ENCODE peak calls at places on chromosomes 13 and 19, in six cellular contexts. One of them, this sample, is unnamed.

GRCh38 chr13:74452176-74452575 is 318.0 kb upstream of the KLF12 start:
- DNase-seq in CD8-positive, alpha-beta T cell: no peak
- DNase-seq in dorsolateral prefrontal cortex: no peak
- DNase-seq in psoas muscle: no peak
- DNase-seq in fibroblast of the aortic adventitia: peak
- DNase-seq in AG04450: no peak
- DNase-seq in this sample: no peak

GRCh38 chr19:13027031-13027430 is 31.8 kb downstream of the NFIX start:
- DNase-seq in CD8-positive, alpha-beta T cell: no peak
- DNase-seq in dorsolateral prefrontal cortex: no peak
- DNase-seq in psoas muscle: no peak
- DNase-seq in fibroblast of the aortic adventitia: no peak
- DNase-seq in AG04450: no peak
- DNase-seq in this sample: no peak

GRCh38 chr19:6489278-6490061 is 7.9 kb upstream of the DENND1C start:
- DNase-seq in CD8-positive, alpha-beta T cell: no peak
- DNase-seq in dorsolateral prefrontal cortex: no peak
- DNase-seq in psoas muscle: no peak
- DNase-seq in fibroblast of the aortic adventitia: no peak
- DNase-seq in AG04450: no peak
- DNase-seq in this sample: peak

GRCh38 chr13:66322193-66322592 is 907.9 kb downstream of the PCDH9 start:
- DNase-seq in CD8-positive, alpha-beta T cell: no peak
- DNase-seq in dorsolateral prefrontal cortex: no peak
- DNase-seq in psoas muscle: no peak
- DNase-seq in fibroblast of the aortic adventitia: no peak
- DNase-seq in AG04450: no peak
- DNase-seq in this sample: no peak

GRCh38 chr19:39969266-39969665 is 1.7 kb upstream of the PSMC4 start:
- DNase-seq in CD8-positive, alpha-beta T cell: no peak
- DNase-seq in dorsolateral prefrontal cortex: no peak
- DNase-seq in psoas muscle: no peak
- DNase-seq in fibroblast of the aortic adventitia: no peak
- DNase-seq in AG04450: no peak
- DNase-seq in this sample: no peak

GRCh38 chr19:23698711-23699520 is 11.9 kb upstream of the ZNF675 start:
- DNase-seq in CD8-positive, alpha-beta T cell: no peak
- DNase-seq in dorsolateral prefrontal cortex: no peak
- DNase-seq in psoas muscle: no peak
- DNase-seq in fibroblast of the aortic adventitia: no peak
- DNase-seq in AG04450: no peak
- DNase-seq in this sample: no peak

GRCh38 chr19:6272411-6272791 is 7.4 kb downstream of the MLLT1 start:
- DNase-seq in CD8-positive, alpha-beta T cell: no peak
- DNase-seq in dorsolateral prefrontal cortex: no peak
- DNase-seq in psoas muscle: no peak
- DNase-seq in fibroblast of the aortic adventitia: no peak
- DNase-seq in AG04450: no peak
- DNase-seq in this sample: no peak

GRCh38 chr13:101289764-101290163 is 126.5 kb downstream of the NALCN start:
- DNase-seq in CD8-positive, alpha-beta T cell: no peak
- DNase-seq in dorsolateral prefrontal cortex: peak
- DNase-seq in psoas muscle: no peak
- DNase-seq in fibroblast of the aortic adventitia: peak
- DNase-seq in AG04450: peak
- DNase-seq in this sample: no peak

GRCh38 chr19:39341122-39341719 is 1.0 kb upstream of the SAMD4B start:
- DNase-seq in CD8-positive, alpha-beta T cell: no peak
- DNase-seq in dorsolateral prefrontal cortex: no peak
- DNase-seq in psoas muscle: no peak
- DNase-seq in fibroblast of the aortic adventitia: no peak
- DNase-seq in AG04450: no peak
- DNase-seq in this sample: peak

GRCh38 chr19:20858861-20859260 is 64.2 kb upstream of the ZNF85 start:
- DNase-seq in CD8-positive, alpha-beta T cell: no peak
- DNase-seq in dorsolateral prefrontal cortex: no peak
- DNase-seq in psoas muscle: no peak
- DNase-seq in fibroblast of the aortic adventitia: no peak
- DNase-seq in AG04450: no peak
- DNase-seq in this sample: no peak

GRCh38 chr19:36051236-36051635 is 2.8 kb downstream of the THAP8 start:
- DNase-seq in CD8-positive, alpha-beta T cell: no peak
- DNase-seq in dorsolateral prefrontal cortex: no peak
- DNase-seq in psoas muscle: no peak
- DNase-seq in fibroblast of the aortic adventitia: no peak
- DNase-seq in AG04450: no peak
- DNase-seq in this sample: no peak

GRCh38 chr13:48497669-48498068 is 35.2 kb downstream of the RCBTB2 start:
- DNase-seq in CD8-positive, alpha-beta T cell: no peak
- DNase-seq in dorsolateral prefrontal cortex: no peak
- DNase-seq in psoas muscle: no peak
- DNase-seq in fibroblast of the aortic adventitia: no peak
- DNase-seq in AG04450: no peak
- DNase-seq in this sample: no peak

GRCh38 chr13:46796515-46797467 is at the start of gene ESD:
- DNase-seq in CD8-positive, alpha-beta T cell: peak
- DNase-seq in dorsolateral prefrontal cortex: peak
- DNase-seq in psoas muscle: peak
- DNase-seq in fibroblast of the aortic adventitia: peak
- DNase-seq in AG04450: peak
- DNase-seq in this sample: peak

GRCh38 chr13:99980201-99981114 is 1.1 kb upstream of the ZIC2 start:
- DNase-seq in CD8-positive, alpha-beta T cell: peak
- DNase-seq in dorsolateral prefrontal cortex: no peak
- DNase-seq in psoas muscle: peak
- DNase-seq in fibroblast of the aortic adventitia: peak
- DNase-seq in AG04450: no peak
- DNase-seq in this sample: peak

GRCh38 chr13:42969558-42970172 is 22.4 kb downstream of the EPSTI1 start:
- DNase-seq in CD8-positive, alpha-beta T cell: peak
- DNase-seq in dorsolateral prefrontal cortex: peak
- DNase-seq in psoas muscle: peak
- DNase-seq in fibroblast of the aortic adventitia: peak
- DNase-seq in AG04450: no peak
- DNase-seq in this sample: peak

GRCh38 chr13:88817560-88817959 is 1146.4 kb downstream of the SLITRK5 start:
- DNase-seq in CD8-positive, alpha-beta T cell: no peak
- DNase-seq in dorsolateral prefrontal cortex: no peak
- DNase-seq in psoas muscle: no peak
- DNase-seq in fibroblast of the aortic adventitia: no peak
- DNase-seq in AG04450: no peak
- DNase-seq in this sample: no peak

GRCh38 chr19:9847087-9847671 is 12.1 kb downstream of the PIN1 start:
- DNase-seq in CD8-positive, alpha-beta T cell: peak
- DNase-seq in dorsolateral prefrontal cortex: peak
- DNase-seq in psoas muscle: peak
- DNase-seq in fibroblast of the aortic adventitia: peak
- DNase-seq in AG04450: peak
- DNase-seq in this sample: no peak

GRCh38 chr13:52995946-52996345 is 32.7 kb upstream of the OLFM4 start:
- DNase-seq in CD8-positive, alpha-beta T cell: no peak
- DNase-seq in dorsolateral prefrontal cortex: no peak
- DNase-seq in psoas muscle: no peak
- DNase-seq in fibroblast of the aortic adventitia: no peak
- DNase-seq in AG04450: no peak
- DNase-seq in this sample: no peak

GRCh38 chr19:6580313-6580712 is 10.6 kb downstream of the CD70 start:
- DNase-seq in CD8-positive, alpha-beta T cell: no peak
- DNase-seq in dorsolateral prefrontal cortex: no peak
- DNase-seq in psoas muscle: no peak
- DNase-seq in fibroblast of the aortic adventitia: peak
- DNase-seq in AG04450: no peak
- DNase-seq in this sample: no peak

GRCh38 chr19:55285225-55285890 is 1.6 kb downstream of the BRSK1 start:
- DNase-seq in CD8-positive, alpha-beta T cell: no peak
- DNase-seq in dorsolateral prefrontal cortex: no peak
- DNase-seq in psoas muscle: no peak
- DNase-seq in fibroblast of the aortic adventitia: peak
- DNase-seq in AG04450: no peak
- DNase-seq in this sample: no peak

GRCh38 chr13:29857089-29857488 is 6.7 kb upstream of the UBL3 start:
- DNase-seq in CD8-positive, alpha-beta T cell: no peak
- DNase-seq in dorsolateral prefrontal cortex: no peak
- DNase-seq in psoas muscle: no peak
- DNase-seq in fibroblast of the aortic adventitia: no peak
- DNase-seq in AG04450: no peak
- DNase-seq in this sample: no peak

GRCh38 chr19:31667106-31667505 is 317.9 kb upstream of the TSHZ3 start:
- DNase-seq in CD8-positive, alpha-beta T cell: no peak
- DNase-seq in dorsolateral prefrontal cortex: no peak
- DNase-seq in psoas muscle: no peak
- DNase-seq in fibroblast of the aortic adventitia: no peak
- DNase-seq in AG04450: no peak
- DNase-seq in this sample: no peak

GRCh38 chr13:50340566-50341287 is 325.5 kb downstream of the KCNRG start:
- DNase-seq in CD8-positive, alpha-beta T cell: no peak
- DNase-seq in dorsolateral prefrontal cortex: no peak
- DNase-seq in psoas muscle: peak
- DNase-seq in fibroblast of the aortic adventitia: no peak
- DNase-seq in AG04450: no peak
- DNase-seq in this sample: no peak

GRCh38 chr19:49851456-49852259 is 699 bp downstream of the PTOV1 start:
- DNase-seq in CD8-positive, alpha-beta T cell: peak
- DNase-seq in dorsolateral prefrontal cortex: no peak
- DNase-seq in psoas muscle: no peak
- DNase-seq in fibroblast of the aortic adventitia: no peak
- DNase-seq in AG04450: no peak
- DNase-seq in this sample: peak

GRCh38 chr13:85741017-85741416 is 58.2 kb downstream of the SLITRK6 start:
- DNase-seq in CD8-positive, alpha-beta T cell: no peak
- DNase-seq in dorsolateral prefrontal cortex: no peak
- DNase-seq in psoas muscle: no peak
- DNase-seq in fibroblast of the aortic adventitia: no peak
- DNase-seq in AG04450: no peak
- DNase-seq in this sample: no peak

GRCh38 chr19:33727331-33728028 is 69.2 kb upstream of the KCTD15 start:
- DNase-seq in CD8-positive, alpha-beta T cell: no peak
- DNase-seq in dorsolateral prefrontal cortex: no peak
- DNase-seq in psoas muscle: no peak
- DNase-seq in fibroblast of the aortic adventitia: no peak
- DNase-seq in AG04450: no peak
- DNase-seq in this sample: no peak

GRCh38 chr19:41792513-41793413 is 3.6 kb upstream of the CEACAM3 start:
- DNase-seq in CD8-positive, alpha-beta T cell: peak
- DNase-seq in dorsolateral prefrontal cortex: no peak
- DNase-seq in psoas muscle: peak
- DNase-seq in fibroblast of the aortic adventitia: peak
- DNase-seq in AG04450: no peak
- DNase-seq in this sample: peak

GRCh38 chr13:48233886-48234488 is 981 bp downstream of the ITM2B start:
- DNase-seq in CD8-positive, alpha-beta T cell: no peak
- DNase-seq in dorsolateral prefrontal cortex: no peak
- DNase-seq in psoas muscle: no peak
- DNase-seq in fibroblast of the aortic adventitia: peak
- DNase-seq in AG04450: no peak
- DNase-seq in this sample: no peak

GRCh38 chr19:6802336-6803035 is 30.0 kb downstream of the VAV1 start:
- DNase-seq in CD8-positive, alpha-beta T cell: peak
- DNase-seq in dorsolateral prefrontal cortex: peak
- DNase-seq in psoas muscle: peak
- DNase-seq in fibroblast of the aortic adventitia: no peak
- DNase-seq in AG04450: no peak
- DNase-seq in this sample: peak

GRCh38 chr19:44904426-44904994 is 1.1 kb upstream of the APOE start:
- DNase-seq in CD8-positive, alpha-beta T cell: no peak
- DNase-seq in dorsolateral prefrontal cortex: no peak
- DNase-seq in psoas muscle: no peak
- DNase-seq in fibroblast of the aortic adventitia: no peak
- DNase-seq in AG04450: no peak
- DNase-seq in this sample: no peak
- TF ChIP-seq CTCF in CD8-positive, alpha-beta T cell: no peak
- TF ChIP-seq CTCF in dorsolateral prefrontal cortex: no peak
- TF ChIP-seq CTCF in psoas muscle: peak
- TF ChIP-seq CTCF in fibroblast of the aortic adventitia: peak
- TF ChIP-seq CTCF in AG04450: peak
- TF ChIP-seq CTCF in this sample: no peak

DNA sequence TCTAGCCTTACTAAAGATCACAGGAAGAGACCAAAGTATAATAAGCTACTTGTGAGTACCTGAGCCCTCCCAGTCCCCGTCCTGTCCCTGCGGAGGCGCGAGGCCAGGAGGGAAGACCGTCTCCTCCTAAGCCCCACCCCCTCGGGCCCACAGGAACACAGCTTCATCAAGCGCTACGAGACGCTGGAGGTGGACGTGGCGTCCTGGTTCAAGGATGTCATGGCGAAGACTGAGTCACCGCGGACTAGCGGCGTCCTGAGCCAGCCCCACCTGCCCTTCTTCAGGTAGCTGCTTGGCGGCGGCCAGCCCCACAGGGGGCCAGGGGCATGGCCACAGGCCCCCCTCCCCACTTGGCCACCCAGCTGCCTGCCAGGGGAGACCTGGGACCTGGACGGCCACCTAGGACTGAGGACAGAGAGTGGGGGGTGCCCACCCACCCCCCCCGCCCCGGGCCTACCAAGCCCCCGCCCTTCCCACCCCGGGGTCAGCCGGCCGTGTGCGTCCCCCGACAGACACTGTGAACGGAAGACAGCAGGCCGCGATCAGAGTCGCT is 2.4 kb upstream of the TGFBR3L start:
- DNase-seq in CD8-positive, alpha-beta T cell: no peak
- DNase-seq in dorsolateral prefrontal cortex: no peak
- DNase-seq in psoas muscle: no peak
- DNase-seq in fibroblast of the aortic adventitia: no peak
- DNase-seq in AG04450: no peak
- DNase-seq in this sample: no peak
- TF ChIP-seq CTCF in CD8-positive, alpha-beta T cell: no peak
- TF ChIP-seq CTCF in dorsolateral prefrontal cortex: no peak
- TF ChIP-seq CTCF in psoas muscle: no peak
- TF ChIP-seq CTCF in fibroblast of the aortic adventitia: no peak
- TF ChIP-seq CTCF in AG04450: no peak
- TF ChIP-seq CTCF in this sample: no peak

DNA sequence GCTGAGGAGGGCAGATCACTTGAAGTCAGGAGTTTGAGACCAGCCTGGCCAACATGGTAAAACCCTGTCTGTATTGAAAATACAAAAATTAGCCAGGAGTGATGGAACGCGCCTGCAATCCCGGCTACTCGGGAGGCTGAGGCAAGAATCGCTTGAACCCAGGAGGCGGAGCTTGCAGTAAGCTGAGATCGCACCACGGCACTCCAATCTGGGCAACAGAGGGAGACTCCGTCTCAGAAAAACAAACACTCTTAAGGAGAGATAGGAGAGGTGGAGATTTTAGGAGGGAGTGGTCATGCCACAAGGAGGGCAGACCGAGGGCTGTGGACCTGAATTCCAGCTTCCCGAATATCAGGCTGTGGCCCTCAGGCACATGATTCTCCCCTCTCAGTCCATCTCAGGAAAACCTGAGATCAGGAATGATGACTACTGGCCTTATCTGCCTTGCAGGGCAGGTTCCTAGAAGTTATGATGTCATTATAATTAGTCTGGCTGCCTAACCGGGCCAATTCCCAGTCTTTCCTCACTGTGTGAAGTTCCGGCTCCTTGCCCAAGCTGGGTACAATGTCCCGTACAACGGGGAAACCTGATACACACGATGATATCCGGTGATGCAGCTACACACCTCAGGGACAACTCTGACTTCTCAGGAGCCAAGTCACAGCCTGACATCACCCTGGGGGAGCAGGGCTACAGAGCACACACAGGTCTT is 2.5 kb downstream of the SLC35E1 start:
- DNase-seq in CD8-positive, alpha-beta T cell: no peak
- DNase-seq in dorsolateral prefrontal cortex: no peak
- DNase-seq in psoas muscle: no peak
- DNase-seq in fibroblast of the aortic adventitia: no peak
- DNase-seq in AG04450: no peak
- DNase-seq in this sample: no peak
- TF ChIP-seq CTCF in CD8-positive, alpha-beta T cell: no peak
- TF ChIP-seq CTCF in dorsolateral prefrontal cortex: no peak
- TF ChIP-seq CTCF in psoas muscle: no peak
- TF ChIP-seq CTCF in fibroblast of the aortic adventitia: no peak
- TF ChIP-seq CTCF in AG04450: no peak
- TF ChIP-seq CTCF in this sample: no peak

GRCh38 chr19:17327654-17328516 is 6.8 kb downstream of the ANO8 start:
- DNase-seq in CD8-positive, alpha-beta T cell: peak
- DNase-seq in dorsolateral prefrontal cortex: no peak
- DNase-seq in psoas muscle: no peak
- DNase-seq in fibroblast of the aortic adventitia: no peak
- DNase-seq in AG04450: no peak
- DNase-seq in this sample: peak
- TF ChIP-seq CTCF in CD8-positive, alpha-beta T cell: no peak
- TF ChIP-seq CTCF in dorsolateral prefrontal cortex: no peak
- TF ChIP-seq CTCF in psoas muscle: no peak
- TF ChIP-seq CTCF in fibroblast of the aortic adventitia: no peak
- TF ChIP-seq CTCF in AG04450: peak
- TF ChIP-seq CTCF in this sample: no peak